ENCODE peak calls at places on chromosomes 13 and 19, in five cellular contexts. One of them, this sample, is unnamed.

GRCh38 chr19:5397804-5398692 is 57.2 kb upstream of the ZNRF4 start:
- DNase-seq in osteoblast: no peak
- DNase-seq in lower leg skin: no peak
- DNase-seq in mammary epithelial cell: no peak
- DNase-seq in lung: no peak
- DNase-seq in this sample: no peak

GRCh38 chr13:89627991-89628390 is 1719.5 kb upstream of the MIR17HG start:
- DNase-seq in lower leg skin: no peak
- DNase-seq in mammary epithelial cell: peak; percentile 82
- DNase-seq in lung: no peak
- DNase-seq in osteoblast: no peak
- DNase-seq in this sample: peak; percentile 21

GRCh38 chr19:3403489-3404323 is 37.3 kb downstream of the NFIC start:
- DNase-seq in lower leg skin: peak; percentile 97
- DNase-seq in mammary epithelial cell: peak; percentile 11
- DNase-seq in osteoblast: peak; percentile 98
- DNase-seq in lung: peak; percentile 86
- DNase-seq in this sample: peak; percentile 69

GRCh38 chr19:44109458-44109857 is 3.7 kb upstream of the ZNF225 start:
- DNase-seq in mammary epithelial cell: no peak
- DNase-seq in lower leg skin: no peak
- DNase-seq in osteoblast: no peak
- DNase-seq in lung: no peak
- DNase-seq in this sample: no peak

GRCh38 chr19:6260912-6261636 is 18.7 kb downstream of the MLLT1 start:
- DNase-seq in lung: no peak
- DNase-seq in mammary epithelial cell: no peak
- DNase-seq in lower leg skin: no peak
- DNase-seq in osteoblast: peak; percentile 78
- DNase-seq in this sample: peak; percentile 54

GRCh38 chr19:8451885-8452284 is 7.1 kb downstream of the HNRNPM start:
- DNase-seq in osteoblast: peak; percentile 85
- DNase-seq in mammary epithelial cell: peak; percentile 88
- DNase-seq in lung: no peak
- DNase-seq in lower leg skin: no peak
- DNase-seq in this sample: peak; percentile 82

GRCh38 chr19:58274771-58275199 is 4.0 kb upstream of the ZNF8 start:
- DNase-seq in mammary epithelial cell: peak; percentile 10
- DNase-seq in lower leg skin: no peak
- DNase-seq in lung: no peak
- DNase-seq in osteoblast: peak; percentile 82
- DNase-seq in this sample: peak; percentile 21

GRCh38 chr19:1154731-1155351 is 19.2 kb downstream of the SBNO2 start:
- DNase-seq in lung: peak; percentile 93
- DNase-seq in osteoblast: peak; percentile 100
- DNase-seq in mammary epithelial cell: peak; percentile 85
- DNase-seq in lower leg skin: peak; percentile 98
- DNase-seq in this sample: peak; percentile 97

GRCh38 chr13:101799196-101799595 is 346.7 kb downstream of the ITGBL1 start:
- DNase-seq in mammary epithelial cell: no peak
- DNase-seq in lung: no peak
- DNase-seq in osteoblast: no peak
- DNase-seq in lower leg skin: no peak
- DNase-seq in this sample: no peak

GRCh38 chr13:33069365-33069764 is 53.1 kb downstream of the KL start:
- DNase-seq in osteoblast: no peak
- DNase-seq in lower leg skin: no peak
- DNase-seq in mammary epithelial cell: no peak
- DNase-seq in lung: no peak
- DNase-seq in this sample: peak; percentile 30

GRCh38 chr19:23286477-23286876 is 36.3 kb upstream of the ZNF724 start:
- DNase-seq in lower leg skin: no peak
- DNase-seq in mammary epithelial cell: no peak
- DNase-seq in lung: no peak
- DNase-seq in osteoblast: no peak
- DNase-seq in this sample: no peak

DNA sequence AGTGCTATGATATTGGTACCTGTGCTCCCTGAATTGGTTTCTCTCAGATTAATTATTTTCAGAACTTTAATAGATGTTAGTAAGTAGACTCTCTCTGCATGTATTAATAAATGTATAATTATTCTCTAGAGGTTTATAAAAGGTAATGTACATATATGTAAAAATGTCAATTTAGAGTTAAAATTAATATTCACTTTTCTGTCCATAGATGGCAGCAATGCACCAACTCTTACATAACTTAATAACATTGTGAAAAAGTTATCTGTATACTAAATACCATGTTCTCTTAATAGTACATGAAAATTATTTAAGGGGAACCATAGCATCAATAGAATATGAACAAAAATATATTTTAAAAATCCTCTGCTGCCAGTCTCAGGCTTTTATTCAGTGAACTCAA is 515.0 kb upstream of the KLHL1 start:
- DNase-seq in lung: no peak
- DNase-seq in lower leg skin: no peak
- DNase-seq in osteoblast: peak; percentile 34
- DNase-seq in mammary epithelial cell: no peak
- DNase-seq in this sample: peak; percentile 11
- TF ChIP-seq CTCF in lung: no peak
- TF ChIP-seq CTCF in lower leg skin: no peak
- TF ChIP-seq CTCF in osteoblast: peak; percentile 34
- TF ChIP-seq CTCF in mammary epithelial cell: peak; percentile 35
- TF ChIP-seq CTCF in this sample: peak; percentile 39

GRCh38 chr13:75541287-75541686 is 3.6 kb upstream of the COMMD6 start:
- DNase-seq in lower leg skin: no peak
- DNase-seq in mammary epithelial cell: no peak
- DNase-seq in osteoblast: no peak
- DNase-seq in lung: no peak
- DNase-seq in this sample: no peak

GRCh38 chr13:75541961-75542360 is 4.3 kb upstream of the COMMD6 start:
- DNase-seq in osteoblast: no peak
- DNase-seq in lung: no peak
- DNase-seq in lower leg skin: no peak
- DNase-seq in mammary epithelial cell: no peak
- DNase-seq in this sample: no peak

GRCh38 chr13:75533866-75534265 is 3.8 kb downstream of the COMMD6 start:
- DNase-seq in lung: no peak
- DNase-seq in lower leg skin: no peak
- DNase-seq in mammary epithelial cell: no peak
- DNase-seq in osteoblast: no peak
- DNase-seq in this sample: no peak

GRCh38 chr13:75537401-75538365 is at the start of gene COMMD6:
- DNase-seq in mammary epithelial cell: peak; percentile 86
- DNase-seq in lung: peak; percentile 74
- DNase-seq in lower leg skin: peak; percentile 93
- DNase-seq in osteoblast: peak; percentile 94
- DNase-seq in this sample: peak; percentile 94
- TF ChIP-seq CTCF in mammary epithelial cell: no peak
- TF ChIP-seq CTCF in lung: peak; percentile 4
- TF ChIP-seq CTCF in lower leg skin: no peak
- TF ChIP-seq CTCF in osteoblast: peak; percentile 25
- TF ChIP-seq CTCF in this sample: no peak

DNA sequence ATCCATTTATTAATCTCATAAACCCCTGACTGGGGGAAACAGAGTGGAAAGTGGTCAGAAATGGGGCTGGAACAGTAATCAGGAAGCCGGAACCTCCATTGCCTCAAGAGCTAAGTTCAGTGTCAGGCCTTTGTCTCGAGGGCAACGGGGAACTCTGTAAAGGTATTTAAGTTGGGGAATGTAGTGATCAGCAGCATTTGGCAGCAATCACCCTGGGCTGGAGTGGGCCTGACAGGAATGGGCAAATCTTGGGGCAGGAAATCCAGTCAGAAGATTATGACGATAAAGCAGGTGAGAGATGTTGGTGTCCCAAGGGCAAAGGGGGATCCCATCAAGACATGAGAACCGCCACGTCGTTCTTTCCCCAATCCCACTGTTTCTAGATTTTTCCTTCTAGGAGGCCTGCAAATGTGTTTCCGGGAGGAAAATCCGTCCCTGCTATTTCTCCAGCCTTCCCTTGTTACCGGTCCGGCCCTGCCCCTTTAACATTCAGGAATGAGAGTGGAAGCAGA is 232.4 kb upstream of the SERP2 start:
- DNase-seq in osteoblast: peak; percentile 62
- DNase-seq in mammary epithelial cell: peak; percentile 47
- DNase-seq in lung: peak; percentile 35
- DNase-seq in lower leg skin: no peak
- DNase-seq in this sample: no peak
- TF ChIP-seq CTCF in osteoblast: no peak
- TF ChIP-seq CTCF in mammary epithelial cell: no peak
- TF ChIP-seq CTCF in lung: no peak
- TF ChIP-seq CTCF in lower leg skin: no peak
- TF ChIP-seq CTCF in this sample: no peak

DNA sequence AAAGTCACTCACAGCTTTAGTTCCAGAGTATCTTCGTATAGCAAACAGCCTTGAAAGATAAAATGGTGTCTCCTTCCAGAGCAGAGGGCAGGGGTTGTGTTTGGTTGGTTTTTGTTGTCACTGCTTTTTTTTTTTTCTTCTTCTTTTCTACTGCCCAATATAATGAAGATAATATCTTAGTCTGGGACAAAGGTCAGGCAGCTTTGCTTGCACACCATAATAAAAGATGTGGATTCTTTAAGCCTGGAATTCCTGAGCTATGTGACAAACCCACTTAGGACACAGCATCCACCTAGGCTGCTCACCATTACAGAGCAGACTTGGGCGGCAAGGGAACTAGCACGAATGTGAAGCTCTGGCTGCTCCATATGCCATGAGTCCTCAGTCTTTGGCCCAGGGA is 165.6 kb upstream of the MIR17HG start:
- DNase-seq in osteoblast: no peak
- DNase-seq in mammary epithelial cell: no peak
- DNase-seq in lung: no peak
- DNase-seq in lower leg skin: no peak
- DNase-seq in this sample: no peak
- TF ChIP-seq CTCF in osteoblast: no peak
- TF ChIP-seq CTCF in mammary epithelial cell: no peak
- TF ChIP-seq CTCF in lung: no peak
- TF ChIP-seq CTCF in lower leg skin: no peak
- TF ChIP-seq CTCF in this sample: no peak

GRCh38 chr19:48630289-48631036 is 6.7 kb downstream of the DBP start:
- DNase-seq in lower leg skin: peak; percentile 96
- DNase-seq in mammary epithelial cell: no peak
- DNase-seq in osteoblast: peak; percentile 83
- DNase-seq in lung: no peak
- DNase-seq in this sample: no peak
- TF ChIP-seq CTCF in lower leg skin: no peak
- TF ChIP-seq CTCF in mammary epithelial cell: no peak
- TF ChIP-seq CTCF in osteoblast: no peak
- TF ChIP-seq CTCF in lung: no peak
- TF ChIP-seq CTCF in this sample: no peak

DNA sequence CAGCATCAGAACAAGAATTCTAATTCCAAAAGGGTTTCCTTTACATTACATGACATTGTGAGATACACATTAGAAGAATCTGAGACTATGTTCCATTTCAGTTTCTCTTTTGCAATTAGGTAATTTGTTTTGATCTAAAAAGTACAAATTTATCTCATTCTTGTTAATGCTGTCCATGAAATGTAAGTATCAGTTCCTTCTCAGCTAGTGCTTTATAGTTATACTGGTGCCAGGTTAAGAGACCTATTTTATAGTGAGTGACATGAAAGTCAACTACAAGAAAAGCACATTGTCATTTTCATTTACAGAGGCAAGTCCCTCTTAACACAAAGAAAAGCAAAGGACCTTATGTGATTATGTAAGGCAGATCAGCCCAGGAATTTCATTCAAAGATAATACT is 43.9 kb downstream of the RCBTB2 start:
- DNase-seq in lower leg skin: no peak
- DNase-seq in osteoblast: no peak
- DNase-seq in mammary epithelial cell: no peak
- DNase-seq in lung: no peak
- DNase-seq in this sample: no peak
- TF ChIP-seq CTCF in lower leg skin: no peak
- TF ChIP-seq CTCF in osteoblast: no peak
- TF ChIP-seq CTCF in mammary epithelial cell: no peak
- TF ChIP-seq CTCF in lung: no peak
- TF ChIP-seq CTCF in this sample: no peak